ENCODE peak calls at places on chromosomes 2 and 18, in eight cellular contexts. P is astrocyte of the spinal cord; X is neural crest cell; R is CD8-positive, alpha-beta T cell; O is IMR-90; H is HCT116; D is left ventricle myocardium inferior; Z is right lobe of liver. A is an unnamed sample.

GRCh38 chr2:71299507-71299906 is 32.1 kb upstream of the ZNF638 start:
- DNase-seq in Z (no peak), R (no peak), P (peak; percentile 55), O (peak; percentile 36), D (no peak), X (no peak), H (no peak), A (peak; percentile 46)

GRCh38 chr2:9681427-9681817 is 50.6 kb upstream of the YWHAQ start:
- DNase-seq in R (peak; percentile 33), Z (no peak), X (no peak), D (no peak), O (no peak), H (no peak), P (no peak), A (no peak)

GRCh38 chr18:62754026-62754425 is 38.7 kb downstream of the PHLPP1 start:
- DNase-seq in X (no peak), R (no peak), D (no peak), Z (no peak), P (no peak), O (no peak), H (no peak), A (no peak)

GRCh38 chr18:5895886-5896740 is 791 bp upstream of the TMEM200C start:
- DNase-seq in X (peak; percentile 63), R (no peak), Z (peak; percentile 39), D (peak; percentile 18), P (peak; percentile 77), O (peak; percentile 74), H (no peak), A (peak; percentile 56)

GRCh38 chr2:108403494-108403893 is 25.7 kb downstream of the SULT1C4 start:
- DNase-seq in Z (no peak), X (peak; percentile 30), D (no peak), O (peak; percentile 73), R (no peak), H (no peak), P (peak; percentile 85), A (no peak)

GRCh38 chr2:164967349-164967748 is 12.0 kb upstream of the SLC38A11 start:
- DNase-seq in H (no peak), O (no peak), X (no peak), Z (no peak), R (no peak), P (no peak), D (no peak), A (no peak)

GRCh38 chr18:10123006-10123950 is 209.5 kb downstream of the VAPA start:
- DNase-seq in O (no peak), Z (no peak), H (no peak), R (no peak), D (no peak), P (no peak), X (no peak), A (no peak)

GRCh38 chr2:231258696-231259095 is 60.3 kb downstream of the ARMC9 start:
- DNase-seq in R (no peak), D (no peak), P (no peak), Z (no peak), X (no peak), H (no peak), O (no peak), A (no peak)

GRCh38 chr2:127670055-127670956 is 5.0 kb downstream of the LIMS2 start:
- DNase-seq in Z (no peak), H (no peak), D (no peak), O (no peak), P (no peak), R (no peak), X (no peak), A (no peak)

GRCh38 chr2:236008006-236008405 is 160.2 kb downstream of the GBX2 start:
- DNase-seq in X (no peak), H (no peak), O (no peak), Z (no peak), P (no peak), R (no peak), D (no peak), A (no peak)

GRCh38 chr2:162926907-162927306 is 88.3 kb upstream of the KCNH7 start:
- DNase-seq in Z (no peak), P (no peak), D (no peak), R (no peak), H (no peak), X (no peak), O (no peak), A (no peak)

GRCh38 chr2:204268971-204269370 is 276.3 kb upstream of the PARD3B start:
- DNase-seq in Z (no peak), X (no peak), O (no peak), P (no peak), R (no peak), D (no peak), H (no peak), A (no peak)

GRCh38 chr2:27638023-27638637 is 9.3 kb downstream of the GPN1 start:
- DNase-seq in R (no peak), Z (no peak), P (peak; percentile 87), H (no peak), X (no peak), O (peak; percentile 94), D (no peak), A (no peak)

GRCh38 chr2:50444286-50444685 is 587.6 kb downstream of the NRXN1 start:
- DNase-seq in P (no peak), H (no peak), R (no peak), Z (no peak), D (no peak), O (no peak), X (no peak), A (no peak)

GRCh38 chr18:32629990-32630389 is 142.8 kb downstream of the KLHL14 start:
- DNase-seq in O (no peak), Z (no peak), P (no peak), R (no peak), H (no peak), D (no peak), X (no peak), A (no peak)

GRCh38 chr18:44518666-44519065 is 162.0 kb upstream of the SETBP1 start:
- DNase-seq in O (no peak), H (no peak), D (no peak), X (no peak), P (peak; percentile 36), R (no peak), Z (no peak), A (no peak)

GRCh38 chr18:31192086-31192776 is 29.6 kb upstream of the DSC1 start:
- DNase-seq in R (no peak), H (no peak), D (no peak), Z (no peak), O (no peak), P (no peak), X (no peak), A (no peak)

GRCh38 chr18:42901161-42901560 is 214.3 kb downstream of the RIT2 start:
- DNase-seq in R (no peak), P (no peak), O (no peak), Z (no peak), D (no peak), X (no peak), H (no peak), A (no peak)

GRCh38 chr18:48161911-48162698 is 231.6 kb upstream of the SMAD2 start:
- DNase-seq in D (no peak), R (no peak), O (no peak), P (no peak), X (no peak), Z (no peak), H (no peak), A (no peak)

GRCh38 chr2:199455533-199456382 is 2.0 kb downstream of the SATB2 start:
- DNase-seq in D (no peak), X (no peak), Z (peak; percentile 85), O (peak; percentile 31), H (peak; percentile 39), R (no peak), P (no peak), A (peak; percentile 47)

DNA sequence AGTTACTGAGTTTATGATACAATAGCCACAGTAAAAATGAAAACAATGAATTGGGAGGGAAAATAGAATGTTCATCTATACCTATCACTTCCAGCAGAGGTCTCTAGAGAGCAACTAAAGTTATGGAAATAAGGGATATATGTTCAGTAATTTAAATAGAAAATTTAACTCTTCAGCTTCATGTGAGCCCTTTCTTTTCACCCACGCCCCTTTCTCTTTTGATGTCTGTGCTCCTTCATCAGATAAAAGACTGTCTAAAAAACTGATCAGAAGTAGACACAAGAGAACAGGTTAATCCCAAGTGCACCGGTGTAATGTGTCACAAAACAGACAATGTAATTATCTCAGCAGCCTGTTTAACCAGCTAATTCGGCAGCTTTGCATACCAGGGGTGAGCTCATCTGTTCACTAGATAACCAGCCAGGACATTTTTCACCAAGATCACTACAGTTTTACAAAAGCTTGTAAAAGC is 238.5 kb upstream of the ERBB4 start:
- DNase-seq in X (no peak), Z (no peak), O (peak; percentile 46), D (no peak), H (peak; percentile 6), P (peak; percentile 49), R (no peak), A (peak; percentile 34)
- TF ChIP-seq CTCF in X (peak; percentile 82), Z (peak; percentile 60), O (peak; percentile 76), D (peak; percentile 75), H (peak; percentile 38), P (peak; percentile 62), R (peak; percentile 81), A (no peak)

DNA sequence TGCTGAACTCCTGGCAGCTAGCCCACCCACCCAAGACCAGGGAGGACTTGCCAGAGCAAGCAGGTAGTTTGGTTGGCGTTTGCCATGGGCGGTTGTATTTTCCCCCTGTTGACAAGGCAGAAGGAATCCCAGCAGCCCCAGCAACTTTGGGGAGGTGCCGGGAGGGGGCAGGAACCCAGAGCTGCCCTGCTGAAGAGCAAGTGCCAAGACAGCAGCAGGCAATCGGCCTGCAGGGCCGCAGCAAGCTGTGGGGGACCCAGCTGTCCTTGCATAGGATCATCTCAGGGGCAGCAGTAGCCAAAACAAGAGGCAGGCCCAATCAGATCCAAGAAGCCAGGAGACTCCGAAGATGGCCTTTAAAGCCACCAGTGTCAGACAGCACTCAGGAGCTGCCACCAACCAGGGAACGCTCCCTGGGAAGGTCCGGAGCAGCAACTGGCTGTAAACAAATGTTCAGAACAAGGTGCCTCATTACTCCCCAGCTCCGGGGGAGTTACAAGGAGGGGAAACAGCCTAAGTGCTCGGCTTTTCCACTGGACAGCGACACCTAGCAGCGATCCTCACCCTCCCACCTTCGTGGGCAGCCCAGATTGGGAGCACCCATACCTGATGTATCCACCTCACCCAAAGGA is 2.1 kb downstream of the ST8SIA5 start:
- DNase-seq in R (no peak), D (no peak), O (no peak), P (no peak), Z (no peak), H (no peak), X (no peak), A (no peak)
- TF ChIP-seq CTCF in R (no peak), D (peak; percentile 34), O (no peak), P (peak; percentile 12), Z (no peak), H (no peak), X (no peak), A (no peak)

DNA sequence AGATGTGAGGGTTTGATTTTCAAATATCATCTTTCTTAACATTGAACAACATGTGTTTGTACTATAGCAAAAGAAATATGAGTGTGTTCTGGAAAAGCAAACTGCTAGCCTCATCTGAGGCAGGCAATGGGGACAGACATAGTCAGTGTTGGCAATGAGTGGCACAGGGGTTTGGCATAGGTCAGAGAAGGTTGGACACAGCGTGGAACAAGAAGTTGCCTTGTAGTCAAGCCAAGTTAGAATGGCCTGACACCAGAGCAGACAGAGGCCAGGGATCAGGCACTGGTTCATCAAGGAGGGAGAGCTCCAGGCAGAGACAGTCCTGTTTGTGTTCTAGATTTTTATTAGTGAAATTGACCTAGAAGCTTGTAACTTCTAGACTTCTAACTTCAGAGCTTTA is 100.8 kb upstream of the TANK start:
- DNase-seq in R (no peak), Z (no peak), P (no peak), H (no peak), D (peak; percentile 16), O (no peak), X (no peak), A (no peak)
- TF ChIP-seq CTCF in R (no peak), Z (no peak), P (no peak), H (no peak), D (no peak), O (no peak), X (no peak), A (no peak)

GRCh38 chr2:54103454-54104314 is 11.7 kb upstream of the ACYP2 start:
- DNase-seq in O (peak; percentile 54), R (peak; percentile 35), H (peak; percentile 34), Z (peak; percentile 67), D (no peak), P (peak; percentile 69), X (no peak), A (no peak)
- TF ChIP-seq CTCF in O (no peak), R (no peak), H (no peak), Z (peak; percentile 5), D (peak; percentile 10), P (no peak), X (no peak), A (no peak)